ENCODE peak calls at places on chromosomes 7 and 10, in six cellular contexts. One of them, this sample, is unnamed.

GRCh38 chr7:25179771-25180591 is 48.3 kb downstream of the NPVF start:
- DNase-seq in neural crest cell: peak
- DNase-seq in neural progenitor cell: peak
- DNase-seq in upper lobe of right lung: peak
- DNase-seq in adrenal gland: peak
- DNase-seq in PC-9: no peak
- DNase-seq in this sample: peak

GRCh38 chr10:86367339-86367951 is 850 bp upstream of the GRID1 start:
- DNase-seq in neural crest cell: no peak
- DNase-seq in neural progenitor cell: peak
- DNase-seq in upper lobe of right lung: peak
- DNase-seq in adrenal gland: no peak
- DNase-seq in PC-9: no peak
- DNase-seq in this sample: no peak

GRCh38 chr10:118594392-118595063 is 920 bp downstream of the PRLHR start:
- DNase-seq in neural crest cell: peak
- DNase-seq in neural progenitor cell: peak
- DNase-seq in upper lobe of right lung: no peak
- DNase-seq in adrenal gland: peak
- DNase-seq in PC-9: no peak
- DNase-seq in this sample: no peak

GRCh38 chr10:22997102-22997501 is 69.2 kb downstream of the ARMC3 start:
- DNase-seq in neural crest cell: peak
- DNase-seq in neural progenitor cell: peak
- DNase-seq in upper lobe of right lung: no peak
- DNase-seq in adrenal gland: no peak
- DNase-seq in PC-9: no peak
- DNase-seq in this sample: peak

GRCh38 chr10:29245476-29245875 is 43.4 kb upstream of the LYZL1 start:
- DNase-seq in neural crest cell: no peak
- DNase-seq in neural progenitor cell: no peak
- DNase-seq in upper lobe of right lung: no peak
- DNase-seq in adrenal gland: no peak
- DNase-seq in PC-9: no peak
- DNase-seq in this sample: no peak

GRCh38 chr7:115805458-115805857 is 225.1 kb downstream of the TFEC start:
- DNase-seq in neural crest cell: no peak
- DNase-seq in neural progenitor cell: no peak
- DNase-seq in upper lobe of right lung: no peak
- DNase-seq in adrenal gland: no peak
- DNase-seq in PC-9: no peak
- DNase-seq in this sample: no peak

GRCh38 chr7:139450851-139451250 is 32.6 kb downstream of the KLRG2 start:
- DNase-seq in neural crest cell: no peak
- DNase-seq in neural progenitor cell: no peak
- DNase-seq in upper lobe of right lung: no peak
- DNase-seq in adrenal gland: no peak
- DNase-seq in PC-9: no peak
- DNase-seq in this sample: no peak

GRCh38 chr7:148916186-148916585 is 32.1 kb upstream of the EZH2 start:
- DNase-seq in neural crest cell: no peak
- DNase-seq in neural progenitor cell: no peak
- DNase-seq in upper lobe of right lung: no peak
- DNase-seq in adrenal gland: no peak
- DNase-seq in PC-9: no peak
- DNase-seq in this sample: no peak

GRCh38 chr10:49606981-49607535 is 3.1 kb upstream of the SLC18A3 start:
- DNase-seq in neural crest cell: peak
- DNase-seq in neural progenitor cell: peak
- DNase-seq in upper lobe of right lung: peak
- DNase-seq in adrenal gland: peak
- DNase-seq in PC-9: peak
- DNase-seq in this sample: peak

GRCh38 chr10:103930449-103930848 is 12.5 kb upstream of the STN1 start:
- DNase-seq in neural crest cell: no peak
- DNase-seq in neural progenitor cell: no peak
- DNase-seq in upper lobe of right lung: no peak
- DNase-seq in adrenal gland: no peak
- DNase-seq in PC-9: no peak
- DNase-seq in this sample: no peak

GRCh38 chr7:34946486-34946885 is 90.8 kb downstream of the DPY19L1 start:
- DNase-seq in neural crest cell: no peak
- DNase-seq in neural progenitor cell: peak
- DNase-seq in upper lobe of right lung: no peak
- DNase-seq in adrenal gland: no peak
- DNase-seq in PC-9: no peak
- DNase-seq in this sample: no peak

GRCh38 chr7:105896407-105896842 is 20.0 kb upstream of the ATXN7L1 start:
- DNase-seq in neural crest cell: no peak
- DNase-seq in neural progenitor cell: no peak
- DNase-seq in upper lobe of right lung: no peak
- DNase-seq in adrenal gland: no peak
- DNase-seq in PC-9: no peak
- DNase-seq in this sample: no peak

GRCh38 chr10:88227342-88228018 is 355.6 kb downstream of the RNLS start:
- DNase-seq in neural crest cell: no peak
- DNase-seq in neural progenitor cell: no peak
- DNase-seq in upper lobe of right lung: no peak
- DNase-seq in adrenal gland: no peak
- DNase-seq in PC-9: no peak
- DNase-seq in this sample: no peak

GRCh38 chr10:36766921-36767320 is 358.5 kb upstream of the ANKRD30A start:
- DNase-seq in neural crest cell: peak
- DNase-seq in neural progenitor cell: peak
- DNase-seq in upper lobe of right lung: no peak
- DNase-seq in adrenal gland: no peak
- DNase-seq in PC-9: no peak
- DNase-seq in this sample: no peak

GRCh38 chr10:11798862-11799735 is 24.1 kb upstream of the PROSER2 start:
- DNase-seq in neural crest cell: no peak
- DNase-seq in neural progenitor cell: peak
- DNase-seq in upper lobe of right lung: no peak
- DNase-seq in adrenal gland: no peak
- DNase-seq in PC-9: no peak
- DNase-seq in this sample: no peak

GRCh38 chr7:35906191-35906908 is 105.5 kb downstream of the SEPTIN7 start:
- DNase-seq in neural crest cell: peak
- DNase-seq in neural progenitor cell: peak
- DNase-seq in upper lobe of right lung: no peak
- DNase-seq in adrenal gland: peak
- DNase-seq in PC-9: peak
- DNase-seq in this sample: peak

GRCh38 chr7:38222481-38223096 is 44.5 kb downstream of the STARD3NL start:
- DNase-seq in neural crest cell: no peak
- DNase-seq in neural progenitor cell: peak
- DNase-seq in upper lobe of right lung: no peak
- DNase-seq in adrenal gland: peak
- DNase-seq in PC-9: no peak
- DNase-seq in this sample: peak

GRCh38 chr7:133054167-133054840 is 27.6 kb downstream of the CHCHD3 start:
- DNase-seq in neural crest cell: no peak
- DNase-seq in neural progenitor cell: no peak
- DNase-seq in upper lobe of right lung: no peak
- DNase-seq in adrenal gland: no peak
- DNase-seq in PC-9: no peak
- DNase-seq in this sample: no peak

GRCh38 chr7:1508277-1508758 is 4.1 kb upstream of the INTS1 start:
- DNase-seq in neural crest cell: no peak
- DNase-seq in neural progenitor cell: no peak
- DNase-seq in upper lobe of right lung: no peak
- DNase-seq in adrenal gland: no peak
- DNase-seq in PC-9: no peak
- DNase-seq in this sample: no peak

GRCh38 chr7:135147899-135148721 is at the start of gene TMEM140:
- DNase-seq in neural crest cell: no peak
- DNase-seq in neural progenitor cell: no peak
- DNase-seq in upper lobe of right lung: no peak
- DNase-seq in adrenal gland: peak
- DNase-seq in PC-9: peak
- DNase-seq in this sample: no peak
- TF ChIP-seq CTCF in neural crest cell: no peak
- TF ChIP-seq CTCF in neural progenitor cell: no peak
- TF ChIP-seq CTCF in upper lobe of right lung: no peak
- TF ChIP-seq CTCF in adrenal gland: no peak
- TF ChIP-seq CTCF in PC-9: no peak
- TF ChIP-seq CTCF in this sample: no peak

GRCh38 chr7:100852048-100852872 is at the start of gene SLC12A9:
- DNase-seq in neural crest cell: peak
- DNase-seq in neural progenitor cell: peak
- DNase-seq in upper lobe of right lung: peak
- DNase-seq in adrenal gland: peak
- DNase-seq in PC-9: peak
- DNase-seq in this sample: peak

GRCh38 chr7:100859856-100860255 is 7.3 kb upstream of the TRIP6 start:
- DNase-seq in neural crest cell: no peak
- DNase-seq in neural progenitor cell: no peak
- DNase-seq in upper lobe of right lung: no peak
- DNase-seq in adrenal gland: no peak
- DNase-seq in PC-9: no peak
- DNase-seq in this sample: no peak

GRCh38 chr7:100855515-100855914 is 3.0 kb downstream of the SLC12A9 start:
- DNase-seq in neural crest cell: no peak
- DNase-seq in neural progenitor cell: no peak
- DNase-seq in upper lobe of right lung: no peak
- DNase-seq in adrenal gland: no peak
- DNase-seq in PC-9: no peak
- DNase-seq in this sample: no peak

GRCh38 chr7:100856871-100857282 is 4.4 kb downstream of the SLC12A9 start:
- DNase-seq in neural crest cell: no peak
- DNase-seq in neural progenitor cell: peak
- DNase-seq in upper lobe of right lung: no peak
- DNase-seq in adrenal gland: no peak
- DNase-seq in PC-9: no peak
- DNase-seq in this sample: no peak

DNA sequence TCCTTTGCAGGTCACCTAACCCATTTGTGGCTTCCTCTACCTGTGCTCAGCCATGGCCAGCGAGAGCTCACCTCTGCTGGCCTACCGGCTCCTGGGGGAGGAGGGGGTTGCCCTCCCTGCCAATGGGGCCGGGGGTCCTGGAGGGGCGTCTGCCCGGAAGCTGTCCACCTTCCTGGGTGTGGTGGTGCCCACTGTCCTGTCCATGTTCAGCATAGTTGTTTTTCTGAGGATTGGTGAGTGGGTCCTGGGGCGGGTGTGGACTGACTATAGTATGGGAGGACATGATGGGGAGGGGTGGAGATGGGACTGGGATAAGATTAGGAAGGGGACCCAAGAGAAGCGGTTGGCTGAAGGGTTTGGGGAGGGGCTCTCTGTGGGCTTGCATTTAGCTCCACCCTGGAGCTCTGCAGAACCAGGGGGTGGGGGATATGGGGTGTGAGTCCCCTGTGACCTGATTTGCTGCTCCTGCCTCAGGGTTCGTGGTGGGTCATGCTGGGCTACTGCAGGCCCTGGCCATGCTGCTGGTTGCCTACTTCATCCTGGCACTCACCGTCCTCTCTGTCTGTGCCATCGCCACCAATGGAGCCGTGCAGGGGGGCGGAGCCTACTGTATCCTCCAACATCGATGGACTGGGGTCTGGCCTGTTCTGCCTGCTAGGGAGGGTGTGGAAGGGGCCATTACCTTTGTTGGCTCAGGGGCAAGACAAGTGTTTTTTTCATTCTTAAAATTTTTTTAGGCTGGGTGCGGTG is 1.8 kb downstream of the SLC12A9 start:
- DNase-seq in neural crest cell: no peak
- DNase-seq in neural progenitor cell: no peak
- DNase-seq in upper lobe of right lung: no peak
- DNase-seq in adrenal gland: no peak
- DNase-seq in PC-9: no peak
- DNase-seq in this sample: no peak
- TF ChIP-seq CTCF in neural crest cell: no peak
- TF ChIP-seq CTCF in neural progenitor cell: no peak
- TF ChIP-seq CTCF in upper lobe of right lung: no peak
- TF ChIP-seq CTCF in adrenal gland: no peak
- TF ChIP-seq CTCF in PC-9: no peak
- TF ChIP-seq CTCF in this sample: no peak

GRCh38 chr7:27564881-27565482 is 97.7 kb downstream of the HIBADH start:
- DNase-seq in neural crest cell: no peak
- DNase-seq in neural progenitor cell: no peak
- DNase-seq in upper lobe of right lung: no peak
- DNase-seq in adrenal gland: no peak
- DNase-seq in PC-9: no peak
- DNase-seq in this sample: no peak

GRCh38 chr7:27555670-27556069 is 107.0 kb downstream of the HIBADH start:
- DNase-seq in neural crest cell: no peak
- DNase-seq in neural progenitor cell: no peak
- DNase-seq in upper lobe of right lung: no peak
- DNase-seq in adrenal gland: no peak
- DNase-seq in PC-9: no peak
- DNase-seq in this sample: no peak

GRCh38 chr7:27554826-27555225 is 107.9 kb downstream of the HIBADH start:
- DNase-seq in neural crest cell: no peak
- DNase-seq in neural progenitor cell: no peak
- DNase-seq in upper lobe of right lung: no peak
- DNase-seq in adrenal gland: no peak
- DNase-seq in PC-9: no peak
- DNase-seq in this sample: no peak

DNA sequence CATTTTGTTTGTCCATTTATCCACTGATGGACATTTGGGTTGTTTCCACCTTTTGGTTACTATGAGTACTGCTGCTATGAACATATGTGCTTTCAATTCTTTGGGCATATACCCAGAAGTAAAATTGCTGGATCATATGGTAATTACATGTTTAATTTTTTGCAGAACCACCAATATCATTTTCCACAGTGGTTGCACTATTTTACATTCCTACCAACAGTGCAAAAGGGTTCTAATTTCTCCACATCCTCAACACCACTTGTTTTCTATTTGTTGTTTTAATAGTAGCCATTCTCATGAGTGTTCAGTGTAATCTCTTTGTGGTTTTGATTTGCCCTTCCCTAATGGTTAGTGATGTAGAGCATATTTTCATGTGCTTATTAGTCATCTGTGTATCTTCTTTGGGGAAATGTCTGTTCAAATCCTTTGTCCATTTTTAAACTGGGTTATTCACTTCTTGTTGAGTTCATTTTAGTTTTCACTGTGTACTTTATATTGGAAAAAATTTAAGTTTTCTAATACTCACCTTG is 101.9 kb downstream of the HIBADH start:
- DNase-seq in neural crest cell: no peak
- DNase-seq in neural progenitor cell: no peak
- DNase-seq in upper lobe of right lung: no peak
- DNase-seq in adrenal gland: no peak
- DNase-seq in PC-9: no peak
- DNase-seq in this sample: no peak
- TF ChIP-seq CTCF in neural crest cell: peak
- TF ChIP-seq CTCF in neural progenitor cell: no peak
- TF ChIP-seq CTCF in upper lobe of right lung: no peak
- TF ChIP-seq CTCF in adrenal gland: no peak
- TF ChIP-seq CTCF in PC-9: no peak
- TF ChIP-seq CTCF in this sample: no peak

DNA sequence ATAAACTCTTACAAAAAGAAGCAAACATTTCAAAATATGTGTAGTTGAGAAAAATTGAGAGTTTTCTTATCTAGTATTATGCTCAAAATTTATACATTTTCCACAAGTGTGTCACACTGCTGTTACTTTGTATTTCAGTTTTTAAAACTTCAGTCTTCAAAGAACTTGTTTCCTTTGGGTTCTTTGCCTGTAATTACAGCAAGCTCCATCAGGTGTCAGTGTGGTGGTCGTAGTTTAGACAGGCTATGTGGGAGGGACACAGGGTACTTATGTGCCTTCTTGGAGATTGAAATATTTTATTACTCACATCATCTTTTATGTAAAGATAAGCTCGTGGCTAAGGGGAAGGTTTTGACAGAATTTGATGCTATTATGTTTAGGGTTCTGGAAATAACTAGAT is 360.5 kb downstream of the FGFR2 start:
- DNase-seq in neural crest cell: no peak
- DNase-seq in neural progenitor cell: no peak
- DNase-seq in upper lobe of right lung: no peak
- DNase-seq in adrenal gland: no peak
- DNase-seq in PC-9: no peak
- DNase-seq in this sample: no peak
- TF ChIP-seq CTCF in neural crest cell: peak
- TF ChIP-seq CTCF in neural progenitor cell: peak
- TF ChIP-seq CTCF in upper lobe of right lung: no peak
- TF ChIP-seq CTCF in adrenal gland: no peak
- TF ChIP-seq CTCF in PC-9: no peak
- TF ChIP-seq CTCF in this sample: no peak

This sample was measured in Calu3.